ENCODE peak calls at places on chromosomes 6 and 20, in seven cellular contexts. One of them, this sample, is unnamed.
A peak's percentile ranks its signal among the peaks of the same experiment; 100 is the strongest.

GRCh38 chr6:44696099-44696498 is 308.6 kb downstream of the CDC5L start:
- DNase-seq in tibial artery: no peak
- DNase-seq in left ventricle myocardium inferior: no peak
- DNase-seq in psoas muscle: no peak
- DNase-seq in heart right ventricle: no peak
- DNase-seq in PC-9: no peak
- DNase-seq in adipocyte: peak; percentile 59
- DNase-seq in this sample: no peak

GRCh38 chr6:13357551-13358075 is 29.3 kb upstream of the TBC1D7 start:
- DNase-seq in PC-9: no peak
- DNase-seq in heart right ventricle: no peak
- DNase-seq in left ventricle myocardium inferior: no peak
- DNase-seq in adipocyte: no peak
- DNase-seq in tibial artery: no peak
- DNase-seq in psoas muscle: no peak
- DNase-seq in this sample: no peak

GRCh38 chr6:2658788-2659187 is 91.9 kb downstream of the MYLK4 start:
- DNase-seq in adipocyte: no peak
- DNase-seq in tibial artery: no peak
- DNase-seq in heart right ventricle: no peak
- DNase-seq in left ventricle myocardium inferior: no peak
- DNase-seq in PC-9: peak; percentile 34
- DNase-seq in psoas muscle: no peak
- DNase-seq in this sample: no peak

GRCh38 chr6:37689356-37689755 is 8.3 kb downstream of the MDGA1 start:
- DNase-seq in left ventricle myocardium inferior: no peak
- DNase-seq in adipocyte: no peak
- DNase-seq in PC-9: no peak
- DNase-seq in heart right ventricle: no peak
- DNase-seq in tibial artery: no peak
- DNase-seq in psoas muscle: no peak
- DNase-seq in this sample: no peak

GRCh38 chr20:24981282-24981681 is 11.3 kb downstream of the APMAP start:
- DNase-seq in tibial artery: no peak
- DNase-seq in left ventricle myocardium inferior: no peak
- DNase-seq in heart right ventricle: no peak
- DNase-seq in adipocyte: no peak
- DNase-seq in PC-9: no peak
- DNase-seq in psoas muscle: no peak
- DNase-seq in this sample: no peak

GRCh38 chr6:152435816-152436215 is 201.3 kb downstream of the SYNE1 start:
- DNase-seq in heart right ventricle: no peak
- DNase-seq in psoas muscle: no peak
- DNase-seq in adipocyte: no peak
- DNase-seq in left ventricle myocardium inferior: no peak
- DNase-seq in tibial artery: no peak
- DNase-seq in PC-9: no peak
- DNase-seq in this sample: no peak

GRCh38 chr6:124961468-124961783 is 811 bp upstream of the RNF217 start:
- DNase-seq in left ventricle myocardium inferior: no peak
- DNase-seq in psoas muscle: no peak
- DNase-seq in heart right ventricle: no peak
- DNase-seq in adipocyte: no peak
- DNase-seq in PC-9: no peak
- DNase-seq in tibial artery: no peak
- DNase-seq in this sample: no peak

GRCh38 chr6:47129129-47129528 is 87.0 kb upstream of the ADGRF1 start:
- DNase-seq in tibial artery: no peak
- DNase-seq in PC-9: no peak
- DNase-seq in heart right ventricle: no peak
- DNase-seq in adipocyte: no peak
- DNase-seq in psoas muscle: no peak
- DNase-seq in left ventricle myocardium inferior: no peak
- DNase-seq in this sample: no peak

GRCh38 chr20:31863296-31864085 is 6.8 kb downstream of the DUSP15 start:
- DNase-seq in tibial artery: no peak
- DNase-seq in PC-9: no peak
- DNase-seq in psoas muscle: no peak
- DNase-seq in adipocyte: no peak
- DNase-seq in heart right ventricle: no peak
- DNase-seq in left ventricle myocardium inferior: no peak
- DNase-seq in this sample: no peak

GRCh38 chr6:141443032-141443431 is 689.7 kb upstream of the GJE1 start:
- DNase-seq in left ventricle myocardium inferior: no peak
- DNase-seq in adipocyte: no peak
- DNase-seq in heart right ventricle: no peak
- DNase-seq in PC-9: no peak
- DNase-seq in tibial artery: no peak
- DNase-seq in psoas muscle: no peak
- DNase-seq in this sample: no peak

GRCh38 chr6:68975064-68975463 is 340.0 kb downstream of the ADGRB3 start:
- DNase-seq in psoas muscle: no peak
- DNase-seq in tibial artery: no peak
- DNase-seq in heart right ventricle: peak; percentile 27
- DNase-seq in left ventricle myocardium inferior: no peak
- DNase-seq in adipocyte: no peak
- DNase-seq in PC-9: no peak
- DNase-seq in this sample: no peak

GRCh38 chr6:88585081-88585692 is 378.2 kb downstream of the RNGTT start:
- DNase-seq in left ventricle myocardium inferior: no peak
- DNase-seq in PC-9: no peak
- DNase-seq in tibial artery: no peak
- DNase-seq in heart right ventricle: no peak
- DNase-seq in adipocyte: no peak
- DNase-seq in psoas muscle: no peak
- DNase-seq in this sample: no peak

GRCh38 chr6:88587158-88587537 is 376.3 kb downstream of the RNGTT start:
- DNase-seq in psoas muscle: no peak
- DNase-seq in adipocyte: no peak
- DNase-seq in heart right ventricle: no peak
- DNase-seq in PC-9: no peak
- DNase-seq in tibial artery: no peak
- DNase-seq in left ventricle myocardium inferior: no peak
- DNase-seq in this sample: no peak

GRCh38 chr6:88588938-88589337 is 374.5 kb downstream of the RNGTT start:
- DNase-seq in heart right ventricle: no peak
- DNase-seq in tibial artery: no peak
- DNase-seq in psoas muscle: no peak
- DNase-seq in PC-9: no peak
- DNase-seq in left ventricle myocardium inferior: no peak
- DNase-seq in adipocyte: no peak
- DNase-seq in this sample: no peak

GRCh38 chr6:88584581-88584980 is 378.8 kb downstream of the RNGTT start:
- DNase-seq in psoas muscle: no peak
- DNase-seq in PC-9: no peak
- DNase-seq in left ventricle myocardium inferior: no peak
- DNase-seq in adipocyte: no peak
- DNase-seq in tibial artery: no peak
- DNase-seq in heart right ventricle: no peak
- DNase-seq in this sample: no peak

DNA sequence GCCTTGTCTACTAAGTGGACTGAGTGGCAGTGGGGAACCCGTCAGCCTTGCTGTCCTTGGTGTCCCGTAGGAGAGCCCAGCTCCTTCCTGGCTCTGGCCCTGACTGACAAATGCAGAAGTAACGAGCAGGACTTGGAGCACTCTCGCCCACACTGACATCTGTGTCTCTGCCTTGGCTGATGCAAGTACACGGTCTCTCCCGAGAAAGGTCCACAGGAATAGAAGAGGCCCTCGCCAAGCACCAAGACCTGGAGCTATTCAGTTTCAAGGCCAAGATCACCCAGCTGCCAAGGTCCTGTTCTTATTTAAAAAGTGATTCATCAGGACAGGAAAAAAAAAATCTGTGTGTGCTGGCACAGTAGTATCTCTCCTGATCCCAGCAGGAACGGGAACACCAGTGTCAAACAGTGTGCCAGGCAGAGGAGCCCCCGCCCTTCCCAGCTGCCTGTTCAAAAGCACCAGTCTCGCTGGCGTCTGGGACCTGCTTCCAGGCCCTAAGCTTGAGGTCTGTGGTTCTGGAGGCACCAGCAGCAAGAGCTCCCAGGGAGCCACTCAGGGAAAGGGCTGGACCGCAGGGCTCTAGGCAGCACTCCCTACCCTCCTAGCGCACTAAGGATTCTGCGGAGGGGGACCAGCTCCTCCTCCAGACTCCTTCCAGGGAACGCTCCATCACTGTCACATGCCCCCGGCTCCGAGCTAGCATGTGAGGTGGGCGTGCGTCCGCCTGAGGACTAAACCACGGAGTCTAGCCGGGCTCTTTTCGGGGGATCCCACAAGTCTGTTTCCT is 376.9 kb downstream of the RNGTT start:
- DNase-seq in PC-9: no peak
- DNase-seq in tibial artery: peak; percentile 75
- DNase-seq in heart right ventricle: no peak
- DNase-seq in left ventricle myocardium inferior: no peak
- DNase-seq in psoas muscle: peak; percentile 65
- DNase-seq in adipocyte: peak; percentile 32
- DNase-seq in this sample: no peak
- H3K9me3 ChIP-seq in PC-9: no peaks in the 10 kb centered on the region
- H3K9me3 ChIP-seq in tibial artery: peaks cover 4% of the 10 kb centered on the region
- H3K9me3 ChIP-seq in heart right ventricle: peaks cover 16% of the 10 kb centered on the region
- H3K9me3 ChIP-seq in left ventricle myocardium inferior: peaks cover 21% of the 10 kb centered on the region
- H3K9me3 ChIP-seq in psoas muscle: peaks cover 3% of the 10 kb centered on the region
- H3K9me3 ChIP-seq in adipocyte: peaks cover 4% of the 10 kb centered on the region
- H3K9me3 ChIP-seq in this sample: peaks cover 7% of the 10 kb centered on the region

DNA sequence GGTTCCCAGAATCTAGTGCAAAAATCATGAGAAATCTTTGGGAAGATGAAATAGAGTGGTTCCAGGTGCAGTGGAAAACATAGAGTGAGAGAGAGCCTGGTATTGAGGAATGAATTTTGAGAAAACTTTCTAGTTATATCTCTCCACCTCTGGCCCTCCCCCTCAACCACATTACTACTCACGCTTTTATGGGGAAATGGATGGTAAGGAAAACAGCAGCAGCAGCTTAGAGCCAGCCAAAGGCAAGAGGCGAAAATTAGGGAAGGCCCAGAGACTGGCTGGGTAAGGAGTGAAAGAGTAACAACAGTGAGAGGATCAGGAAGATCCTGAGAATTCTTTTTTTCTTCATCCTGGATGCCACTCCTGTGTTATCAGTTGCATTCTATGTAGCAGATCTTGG is 187.9 kb upstream of the ECI2 start:
- DNase-seq in psoas muscle: no peak
- DNase-seq in adipocyte: no peak
- DNase-seq in PC-9: no peak
- DNase-seq in heart right ventricle: no peak
- DNase-seq in left ventricle myocardium inferior: no peak
- DNase-seq in tibial artery: no peak
- DNase-seq in this sample: no peak
- H3K9me3 ChIP-seq in psoas muscle: no peaks in the 10 kb centered on the region
- H3K9me3 ChIP-seq in adipocyte: no peaks in the 10 kb centered on the region
- H3K9me3 ChIP-seq in PC-9: no peaks in the 10 kb centered on the region
- H3K9me3 ChIP-seq in heart right ventricle: no peaks in the 10 kb centered on the region
- H3K9me3 ChIP-seq in left ventricle myocardium inferior: no peaks in the 10 kb centered on the region
- H3K9me3 ChIP-seq in tibial artery: no peaks in the 10 kb centered on the region
- H3K9me3 ChIP-seq in this sample: no peaks in the 10 kb centered on the region

GRCh38 chr6:90197854-90198496 is 98.7 kb downstream of the BACH2 start:
- DNase-seq in tibial artery: no peak
- DNase-seq in heart right ventricle: no peak
- DNase-seq in PC-9: no peak
- DNase-seq in adipocyte: no peak
- DNase-seq in left ventricle myocardium inferior: no peak
- DNase-seq in psoas muscle: peak; percentile 64
- DNase-seq in this sample: no peak
- H3K9me3 ChIP-seq in tibial artery: no peaks in the 10 kb centered on the region
- H3K9me3 ChIP-seq in heart right ventricle: no peaks in the 10 kb centered on the region
- H3K9me3 ChIP-seq in PC-9: no peaks in the 10 kb centered on the region
- H3K9me3 ChIP-seq in adipocyte: peaks cover 8% of the 10 kb centered on the region
- H3K9me3 ChIP-seq in left ventricle myocardium inferior: no peaks in the 10 kb centered on the region
- H3K9me3 ChIP-seq in psoas muscle: no peaks in the 10 kb centered on the region
- H3K9me3 ChIP-seq in this sample: peaks cover 4% of the 10 kb centered on the region

DNA sequence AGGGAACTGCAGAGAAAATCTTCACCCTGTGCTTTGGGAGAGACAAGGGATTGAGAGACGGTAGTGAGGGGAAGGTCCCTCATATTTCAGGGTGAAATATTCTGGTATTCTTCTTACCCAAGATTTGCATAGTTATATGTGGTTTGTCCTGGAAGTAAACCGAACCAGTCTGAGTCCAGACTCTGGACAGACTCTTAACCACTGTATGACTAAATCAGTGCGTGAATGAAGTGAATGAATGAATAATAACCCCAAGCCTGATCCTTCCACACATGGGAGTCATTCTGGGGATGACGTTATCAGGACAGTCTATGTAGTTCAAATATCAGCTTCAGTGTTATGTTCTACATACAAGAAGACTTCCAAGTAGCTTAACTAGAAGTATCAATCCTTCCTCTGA is 690.7 kb downstream of the KIF16B start:
- DNase-seq in left ventricle myocardium inferior: no peak
- DNase-seq in adipocyte: peak; percentile 63
- DNase-seq in tibial artery: no peak
- DNase-seq in PC-9: no peak
- DNase-seq in heart right ventricle: no peak
- DNase-seq in psoas muscle: no peak
- DNase-seq in this sample: no peak
- H3K9me3 ChIP-seq in left ventricle myocardium inferior: peaks cover 26% of the 10 kb centered on the region
- H3K9me3 ChIP-seq in adipocyte: peaks cover 17% of the 10 kb centered on the region
- H3K9me3 ChIP-seq in tibial artery: no peaks in the 10 kb centered on the region
- H3K9me3 ChIP-seq in PC-9: no peaks in the 10 kb centered on the region
- H3K9me3 ChIP-seq in heart right ventricle: peaks cover 20% of the 10 kb centered on the region
- H3K9me3 ChIP-seq in psoas muscle: no peaks in the 10 kb centered on the region
- H3K9me3 ChIP-seq in this sample: no peaks in the 10 kb centered on the region

GRCh38 chr6:145454006-145454405 is 281.3 kb downstream of the EPM2A start:
- DNase-seq in psoas muscle: no peak
- DNase-seq in tibial artery: no peak
- DNase-seq in left ventricle myocardium inferior: no peak
- DNase-seq in adipocyte: no peak
- DNase-seq in PC-9: no peak
- DNase-seq in heart right ventricle: no peak
- DNase-seq in this sample: no peak

GRCh38 chr6:145457556-145457955 is 277.8 kb downstream of the EPM2A start:
- DNase-seq in left ventricle myocardium inferior: no peak
- DNase-seq in psoas muscle: no peak
- DNase-seq in adipocyte: no peak
- DNase-seq in tibial artery: no peak
- DNase-seq in heart right ventricle: no peak
- DNase-seq in PC-9: no peak
- DNase-seq in this sample: no peak

GRCh38 chr6:145453376-145453775 is 281.9 kb downstream of the EPM2A start:
- DNase-seq in PC-9: no peak
- DNase-seq in psoas muscle: no peak
- DNase-seq in left ventricle myocardium inferior: no peak
- DNase-seq in adipocyte: peak; percentile 33
- DNase-seq in tibial artery: no peak
- DNase-seq in heart right ventricle: no peak
- DNase-seq in this sample: no peak
- H3K9me3 ChIP-seq in PC-9: no peaks in the 10 kb centered on the region
- H3K9me3 ChIP-seq in psoas muscle: no peaks in the 10 kb centered on the region
- H3K9me3 ChIP-seq in left ventricle myocardium inferior: no peaks in the 10 kb centered on the region
- H3K9me3 ChIP-seq in adipocyte: no peaks in the 10 kb centered on the region
- H3K9me3 ChIP-seq in tibial artery: no peaks in the 10 kb centered on the region
- H3K9me3 ChIP-seq in heart right ventricle: no peaks in the 10 kb centered on the region
- H3K9me3 ChIP-seq in this sample: no peaks in the 10 kb centered on the region

This sample was measured in T-helper 17 cell.